ENCODE peak calls at places on chromosomes 11 and 22, in eight cellular contexts. X is suprapubic skin, B is HepG2, S is transverse colon, E is endothelial cell of umbilical vein, L is breast epithelium, K is H1, O is stomach. H is an unnamed sample.

GRCh38 chr11:117094776-117095175 is 3.5 kb downstream of the SIK3 start:
- DNase-seq in X (no peak), B (no peak), S (no peak), E (no peak), L (peak), K (no peak), O (no peak), H (no peak)

GRCh38 chr11:58844600-58844999 is at the start of gene GLYATL2:
- DNase-seq in X (no peak), B (no peak), S (no peak), E (no peak), L (no peak), K (no peak), O (no peak), H (no peak)

GRCh38 chr11:61162092-61162935 is 1.1 kb upstream of the VPS37C start:
- DNase-seq in X (peak), B (peak), S (peak), E (peak), L (no peak), K (no peak), O (peak), H (no peak)

GRCh38 chr11:35675901-35676610 is 13.5 kb downstream of the TRIM44 start:
- DNase-seq in X (no peak), B (no peak), S (no peak), E (no peak), L (no peak), K (no peak), O (no peak), H (no peak)

GRCh38 chr11:35736952-35737351 is 74.4 kb downstream of the TRIM44 start:
- DNase-seq in X (no peak), B (no peak), S (no peak), E (no peak), L (no peak), K (no peak), O (no peak), H (no peak)

GRCh38 chr11:131932584-131933360 is 562.4 kb downstream of the NTM start:
- DNase-seq in X (no peak), B (no peak), S (no peak), E (no peak), L (peak), K (no peak), O (no peak), H (no peak)

GRCh38 chr11:117523680-117524079 is 196.0 kb downstream of the CEP164 start:
- DNase-seq in X (no peak), B (no peak), S (no peak), E (no peak), L (no peak), K (no peak), O (no peak), H (no peak)

GRCh38 chr11:58068640-58069039 is 37.9 kb downstream of the OR6Q1 start:
- DNase-seq in X (no peak), B (no peak), S (no peak), E (no peak), L (no peak), K (no peak), O (no peak), H (no peak)

GRCh38 chr11:130692220-130692619 is 224.1 kb downstream of the SNX19 start:
- DNase-seq in X (no peak), B (no peak), S (no peak), E (no peak), L (no peak), K (no peak), O (no peak), H (no peak)

GRCh38 chr11:118979434-118979833 is 7.9 kb downstream of the FOXR1 start:
- DNase-seq in X (no peak), B (no peak), S (no peak), E (no peak), L (no peak), K (no peak), O (no peak), H (no peak)

GRCh38 chr11:110130642-110131238 is 37.5 kb downstream of the ZC3H12C start:
- DNase-seq in X (no peak), B (no peak), S (peak), E (peak), L (no peak), K (no peak), O (no peak), H (no peak)

DNA sequence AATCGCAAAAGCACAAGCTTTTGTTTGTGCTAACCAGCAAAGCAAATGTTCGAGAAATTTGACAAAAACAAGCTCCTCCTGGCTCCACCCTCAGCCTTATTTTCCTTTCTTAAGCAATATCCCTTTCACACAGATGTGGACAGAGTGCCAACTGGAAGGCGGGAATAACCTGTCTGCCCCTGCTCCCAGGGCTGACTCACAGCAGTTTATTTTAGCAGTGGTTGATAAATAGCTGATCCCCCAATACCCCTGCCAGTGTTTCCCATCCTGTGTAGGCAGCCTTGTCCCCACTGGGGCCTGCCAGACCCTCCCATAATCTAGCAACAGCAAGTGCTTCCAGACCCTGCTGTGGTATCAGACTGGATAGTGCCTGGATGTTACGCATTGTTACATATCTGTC is 53.5 kb downstream of the PARVA start:
- DNase-seq in X (peak), B (peak), S (peak), E (peak), L (peak), K (no peak), O (peak), H (no peak)
- H3K27ac ChIP-seq in X (peak), B (no peak), S (peak), E (no peak), L (peak), K (no peak), O (peak), H (no peak)

GRCh38 chr11:2314525-2315394 is 12.9 kb downstream of the TSPAN32 start:
- DNase-seq in X (peak), B (no peak), S (peak), E (peak), L (no peak), K (no peak), O (peak), H (no peak)
- TF ChIP-seq POLR2AphosphoS5 in X (no peak), B (no peak), S (no peak), E (no peak), L (no peak), K (no peak), O (no peak), H (no peak)

DNA sequence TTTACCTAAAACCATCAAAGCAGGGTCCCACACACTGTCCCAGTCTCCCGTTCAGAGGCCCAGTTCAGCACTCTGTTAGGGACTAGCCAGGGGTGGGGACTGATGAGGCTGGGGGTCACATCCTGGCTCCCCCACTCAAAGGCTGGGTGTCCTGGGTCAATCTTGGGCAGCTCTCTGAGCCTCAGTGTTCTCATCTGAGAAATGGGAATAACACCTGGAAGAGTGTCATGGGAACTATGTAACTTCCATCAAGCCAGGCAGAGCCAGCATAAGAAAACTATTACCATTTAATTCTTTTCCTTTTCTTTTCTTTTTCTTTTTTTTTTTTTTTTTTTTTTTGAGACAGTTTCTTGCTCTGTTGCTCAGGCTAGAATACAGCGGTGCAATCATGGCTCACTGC is 38.4 kb downstream of the TPST2 start:
- DNase-seq in X (no peak), B (no peak), S (no peak), E (no peak), L (no peak), K (no peak), O (no peak), H (no peak)
- H3K27ac ChIP-seq in X (no peak), B (no peak), S (no peak), E (no peak), L (no peak), K (no peak), O (no peak), H (no peak)

GRCh38 chr22:17167486-17167885 is 8.4 kb upstream of the HDHD5 start:
- DNase-seq in X (no peak), B (no peak), S (no peak), E (no peak), L (no peak), K (no peak), O (peak), H (no peak)
- TF ChIP-seq POLR2AphosphoS5 in X (no peak), B (no peak), S (no peak), E (no peak), L (no peak), K (no peak), O (no peak), H (no peak)

DNA sequence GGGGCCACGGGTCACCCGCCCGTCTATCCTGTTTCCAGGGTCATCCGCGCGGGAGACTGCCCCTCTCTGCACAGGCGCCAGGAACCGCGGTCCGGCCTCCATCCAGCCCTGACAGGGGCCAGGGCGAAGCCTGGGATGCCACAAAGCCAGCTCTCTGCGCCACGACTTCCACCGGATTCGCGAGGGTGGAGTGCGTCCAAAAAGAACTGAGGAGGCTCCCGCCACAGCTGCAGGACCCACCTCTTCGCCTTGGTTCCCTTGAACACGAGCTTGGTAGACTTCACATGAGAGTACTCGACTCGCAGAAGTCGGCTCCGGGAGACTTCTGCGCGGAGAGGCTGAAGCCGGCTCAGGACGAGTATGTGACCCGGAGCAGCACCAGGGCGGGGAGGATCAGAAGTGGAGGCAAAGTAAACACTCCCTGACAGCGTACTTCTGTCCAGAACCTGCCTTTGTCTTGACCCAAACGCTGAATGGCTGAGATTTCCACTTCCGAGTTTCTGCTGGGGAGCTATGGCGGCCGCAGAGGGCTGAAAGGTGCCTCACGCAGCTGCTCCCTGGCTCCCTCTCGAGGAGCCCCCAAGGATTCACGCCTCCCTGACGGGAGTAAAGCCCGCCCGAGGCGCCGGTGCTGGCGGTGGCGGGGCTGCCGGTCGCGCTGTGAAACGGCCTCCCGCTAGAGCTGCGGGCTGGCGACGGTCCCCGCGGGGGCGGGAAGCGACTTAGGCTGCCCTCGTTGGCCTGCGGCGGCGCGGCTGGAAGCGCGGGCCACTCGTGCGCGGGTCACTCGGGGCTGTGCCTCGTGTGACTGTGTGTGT is 4566.7 kb upstream of the OR11H1 start:
- DNase-seq in X (no peak), B (no peak), S (no peak), E (no peak), L (no peak), K (no peak), O (no peak), H (no peak)
- H3K27ac ChIP-seq in X (no peak), B (no peak), S (no peak), E (no peak), L (no peak), K (no peak), O (no peak), H (no peak)

GRCh38 chr22:28175730-28176492 is 256.9 kb upstream of the PITPNB start:
- DNase-seq in X (no peak), B (no peak), S (no peak), E (no peak), L (no peak), K (no peak), O (no peak), H (no peak)

GRCh38 chr22:28171713-28172112 is 252.7 kb upstream of the PITPNB start:
- DNase-seq in X (no peak), B (no peak), S (no peak), E (no peak), L (no peak), K (no peak), O (no peak), H (no peak)

GRCh38 chr22:28171135-28171534 is 252.1 kb upstream of the PITPNB start:
- DNase-seq in X (no peak), B (no peak), S (no peak), E (no peak), L (no peak), K (no peak), O (no peak), H (no peak)

GRCh38 chr22:28174509-28174908 is 255.5 kb upstream of the PITPNB start:
- DNase-seq in X (no peak), B (no peak), S (no peak), E (no peak), L (no peak), K (no peak), O (no peak), H (no peak)

GRCh38 chr22:28172948-28173360 is 253.9 kb upstream of the PITPNB start:
- DNase-seq in X (no peak), B (no peak), S (no peak), E (peak), L (no peak), K (no peak), O (no peak), H (no peak)
- TF ChIP-seq POLR2AphosphoS5 in X (no peak), B (no peak), S (no peak), E (no peak), L (no peak), K (no peak), O (no peak), H (no peak)

GRCh38 chr11:67606150-67606476 is 623 bp upstream of the NDUFV1 start:
- DNase-seq in X (no peak), B (no peak), S (no peak), E (no peak), L (no peak), K (no peak), O (no peak), H (no peak)
- H3K27ac ChIP-seq in X (peak), B (no peak), S (peak), E (no peak), L (peak), K (no peak), O (peak), H (peak)

H was measured in Panc1.